ENCODE peak calls at places on chromosomes 5 and 9, in six cellular contexts. E is gastrocnemius medialis; H is CD8-positive, alpha-beta T cell; D is lower lobe of right lung; M is heart right ventricle; S is PC-3. I is an unnamed sample.

GRCh38 chr9:115594551-115594950 is 476.6 kb upstream of the TNC start:
- DNase-seq in E (no peak), S (no peak), M (no peak), D (no peak), H (no peak), I (no peak)

GRCh38 chr5:120942551-120942950 is 478.5 kb downstream of the PRR16 start:
- DNase-seq in S (no peak), M (no peak), D (no peak), H (no peak), E (no peak), I (peak; percentile 8)

GRCh38 chr5:173291722-173292658 is 36.2 kb downstream of the STC2 start:
- DNase-seq in D (no peak), E (no peak), M (no peak), S (no peak), H (no peak), I (peak; percentile 88)

GRCh38 chr5:56971275-56971674 is 19.4 kb upstream of the MIER3 start:
- DNase-seq in S (no peak), D (no peak), H (no peak), M (no peak), E (no peak), I (no peak)

GRCh38 chr5:91848453-91848852 is 465.3 kb upstream of the ARRDC3 start:
- DNase-seq in H (no peak), E (no peak), D (no peak), S (peak; percentile 96), M (no peak), I (peak; percentile 24)

GRCh38 chr9:126205260-126205659 is 121.4 kb upstream of the MVB12B start:
- DNase-seq in M (no peak), H (no peak), D (no peak), E (no peak), S (no peak), I (no peak)

GRCh38 chr5:96432245-96433065 is 593 bp downstream of the PCSK1 start:
- DNase-seq in S (no peak), E (no peak), M (no peak), H (no peak), D (no peak), I (no peak)

GRCh38 chr5:79235578-79236363 is at the start of gene JMY:
- DNase-seq in E (peak; percentile 78), H (peak; percentile 75), M (peak; percentile 86), S (peak; percentile 73), D (peak; percentile 91), I (peak; percentile 89)

GRCh38 chr5:104778-105296 is 12.9 kb downstream of the PLEKHG4B start:
- DNase-seq in H (no peak), E (no peak), S (no peak), M (no peak), D (no peak), I (no peak)

GRCh38 chr5:142151436-142152382 is 43.1 kb downstream of the NDFIP1 start:
- DNase-seq in D (no peak), M (peak; percentile 80), E (no peak), S (peak; percentile 64), H (peak; percentile 20), I (peak; percentile 62)

GRCh38 chr5:6714221-6715041 is 1.2 kb downstream of the TENT4A start:
- DNase-seq in H (no peak), M (peak; percentile 23), E (no peak), S (peak; percentile 55), D (peak; percentile 65), I (peak; percentile 54)

GRCh38 chr5:83472508-83473343 is 1.2 kb downstream of the VCAN start:
- DNase-seq in M (peak; percentile 38), E (peak; percentile 18), S (no peak), H (no peak), D (peak; percentile 61), I (peak; percentile 55)

GRCh38 chr5:169772256-169772655 is 135.2 kb downstream of the DOCK2 start:
- DNase-seq in E (no peak), S (no peak), H (no peak), D (no peak), M (no peak), I (no peak)

GRCh38 chr5:133664422-133664821 is 52.1 kb upstream of the FSTL4 start:
- DNase-seq in M (no peak), D (no peak), S (peak; percentile 94), E (no peak), H (no peak), I (peak; percentile 96)

GRCh38 chr5:151202381-151203139 is 21.3 kb downstream of the CCDC69 start:
- DNase-seq in D (no peak), M (no peak), S (peak; percentile 94), H (no peak), E (no peak), I (peak; percentile 93)

GRCh38 chr5:150111121-150111520 is 24.8 kb upstream of the CSF1R start:
- DNase-seq in H (no peak), D (no peak), E (no peak), M (no peak), S (no peak), I (no peak)

GRCh38 chr9:106588601-106589000 is 274.4 kb upstream of the ZNF462 start:
- DNase-seq in M (no peak), E (no peak), D (no peak), H (no peak), S (peak; percentile 74), I (peak; percentile 87)

GRCh38 chr5:105213078-105213477 is 1650.5 kb upstream of the NUDT12 start:
- DNase-seq in S (no peak), D (no peak), H (no peak), M (no peak), E (no peak), I (no peak)

GRCh38 chr9:124395826-124396225 is 19.4 kb downstream of the PSMB7 start:
- DNase-seq in S (no peak), H (no peak), E (no peak), D (no peak), M (no peak), I (no peak)

GRCh38 chr5:123809594-123810172 is 297.7 kb downstream of the CSNK1G3 start:
- DNase-seq in M (no peak), H (no peak), E (no peak), D (no peak), S (no peak), I (no peak)

GRCh38 chr5:74934949-74935751 is 69.0 kb upstream of the FAM169A start:
- DNase-seq in D (no peak), H (no peak), M (no peak), E (no peak), S (peak; percentile 55), I (no peak)

GRCh38 chr5:154467655-154468354 is 10.2 kb downstream of the HAND1 start:
- DNase-seq in H (peak; percentile 62), S (peak; percentile 74), E (peak; percentile 18), M (peak; percentile 76), D (peak; percentile 84), I (peak; percentile 94)

GRCh38 chr5:142059304-142059940 is 46.6 kb upstream of the GNPDA1 start:
- DNase-seq in E (no peak), D (no peak), H (no peak), M (peak; percentile 46), S (peak; percentile 48), I (no peak)

GRCh38 chr5:98069876-98070512 is 703.5 kb upstream of the RGMB start:
- DNase-seq in M (no peak), E (no peak), S (no peak), D (no peak), H (no peak), I (no peak)

GRCh38 chr5:80407735-80408474 is at the start of gene ZFYVE16:
- DNase-seq in H (peak; percentile 96), E (peak; percentile 95), M (peak; percentile 98), S (peak; percentile 95), D (peak; percentile 99), I (peak; percentile 99)
- TF ChIP-seq CTCF in H (no peak), E (peak; percentile 55), M (no peak), S (peak; percentile 19), D (no peak), I (peak; percentile 66)

DNA sequence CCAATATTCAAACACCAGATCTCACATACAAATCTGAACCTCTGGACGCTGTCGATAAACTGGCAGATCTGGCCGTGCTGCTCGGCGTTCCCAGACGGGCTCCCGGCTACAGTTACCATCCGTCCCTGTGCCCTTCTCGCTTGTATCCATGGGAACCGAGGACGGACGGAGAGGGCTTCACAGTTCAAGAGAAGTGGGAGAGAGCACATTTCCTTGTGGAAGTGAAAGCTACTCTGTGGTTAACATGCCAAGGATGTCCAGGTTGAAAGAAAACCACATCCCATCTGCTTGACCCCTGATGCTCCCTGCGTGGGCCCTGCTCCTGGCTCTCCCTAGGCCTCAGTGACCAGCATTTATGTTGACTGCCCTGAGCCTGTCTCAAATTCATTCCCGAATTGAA is 6.3 kb upstream of the DBN1 start:
- DNase-seq in E (no peak), D (no peak), S (peak; percentile 1), M (no peak), H (no peak), I (no peak)
- TF ChIP-seq CTCF in E (no peak), D (no peak), S (no peak), M (no peak), H (no peak), I (no peak)

GRCh38 chr9:129481424-129481823 is 139.5 kb downstream of the C9orf50 start:
- DNase-seq in H (no peak), D (no peak), S (no peak), E (no peak), M (no peak), I (no peak)

GRCh38 chr9:129483467-129484324 is 137.2 kb downstream of the C9orf50 start:
- DNase-seq in S (peak; percentile 72), D (peak; percentile 85), H (no peak), E (peak; percentile 85), M (peak; percentile 92), I (peak; percentile 89)

GRCh38 chr9:129484325-129485000 is 136.4 kb downstream of the C9orf50 start:
- DNase-seq in H (no peak), S (no peak), D (no peak), E (no peak), M (no peak), I (no peak)

GRCh38 chr9:129481824-129482511 is 138.9 kb downstream of the C9orf50 start:
- DNase-seq in H (no peak), E (no peak), M (peak; percentile 63), D (no peak), S (no peak), I (no peak)

DNA sequence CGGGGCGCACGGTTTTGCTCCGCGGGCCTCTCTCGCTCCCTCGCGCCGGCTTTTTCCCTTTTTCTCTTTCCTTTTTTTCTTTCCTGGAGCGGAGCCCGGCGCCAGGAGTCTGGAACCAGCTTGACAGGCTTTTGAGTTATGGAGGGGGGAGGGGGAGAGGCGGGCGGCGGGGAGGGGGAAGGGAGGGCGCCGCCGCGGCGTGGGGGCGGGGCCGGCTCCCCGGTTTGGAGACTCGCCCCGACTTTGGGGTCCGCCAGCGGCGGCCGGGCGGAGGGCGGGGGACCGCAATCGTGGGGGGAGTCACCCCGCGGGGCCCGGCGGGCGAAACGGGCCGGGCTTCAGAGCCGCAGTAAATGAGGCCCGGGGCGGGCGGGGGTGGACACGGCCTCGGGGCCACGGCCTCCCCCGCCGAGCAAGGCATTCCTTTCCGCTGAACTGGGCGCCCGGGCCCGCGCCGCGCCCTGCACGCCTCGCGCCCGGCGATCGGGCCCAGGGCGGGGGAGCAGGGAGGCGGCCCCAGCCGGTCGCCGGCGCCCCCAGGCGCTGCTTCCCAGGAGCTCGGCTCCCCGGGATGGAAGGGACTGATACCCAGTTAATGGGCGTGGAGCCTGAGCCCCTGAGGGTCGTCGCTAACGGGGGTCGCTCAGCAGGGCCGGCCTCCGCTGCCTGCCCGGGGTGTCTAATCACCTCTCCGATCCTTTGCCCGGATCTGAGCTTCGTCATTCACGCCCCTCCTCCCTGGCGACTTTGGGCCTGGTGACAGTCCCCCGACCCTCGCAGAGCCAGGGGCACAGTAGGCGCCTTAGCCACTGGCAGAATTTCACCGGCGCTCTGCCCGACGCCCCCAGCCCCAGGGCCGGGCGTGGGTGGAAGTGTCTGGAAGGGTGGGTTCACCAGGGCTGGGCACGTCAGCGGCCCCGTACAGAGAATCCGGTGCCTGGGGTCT is 138.1 kb downstream of the C9orf50 start:
- DNase-seq in E (peak; percentile 67), M (peak; percentile 93), D (peak; percentile 84), S (peak; percentile 84), H (no peak), I (peak; percentile 93)
- TF ChIP-seq CTCF in E (no peak), M (no peak), D (no peak), S (no peak), H (no peak), I (no peak)

GRCh38 chr5:11619339-11620028 is 284.8 kb downstream of the CTNND2 start:
- DNase-seq in M (no peak), E (no peak), H (no peak), S (peak; percentile 59), D (no peak), I (peak; percentile 4)
- TF ChIP-seq CTCF in M (no peak), E (no peak), H (no peak), S (peak; percentile 65), D (peak; percentile 19), I (peak; percentile 29)